ENCODE peak calls at places on chromosomes 5 and 9, in seven cellular contexts. One of them, this sample, is unnamed.

GRCh38 chr5:39513236-39513635 is 88.5 kb upstream of the DAB2 start:
- DNase-seq in Calu3: peak
- DNase-seq in lung: no peak
- DNase-seq in activated CD4-positive, alpha-beta T cell treated with anti-CD3 and anti-CD28 coated beads for 36 hours: no peak
- DNase-seq in HFFc6: peak
- DNase-seq in activated CD8-positive, alpha-beta memory T cell treated with anti-CD3 and anti-CD28 coated beads for 4 hours: no peak
- DNase-seq in GM12865: no peak
- DNase-seq in this sample: peak

GRCh38 chr5:178114325-178115135 is 1.2 kb downstream of the N4BP3 start:
- DNase-seq in Calu3: peak
- DNase-seq in lung: no peak
- DNase-seq in activated CD4-positive, alpha-beta T cell treated with anti-CD3 and anti-CD28 coated beads for 36 hours: peak
- DNase-seq in HFFc6: no peak
- DNase-seq in activated CD8-positive, alpha-beta memory T cell treated with anti-CD3 and anti-CD28 coated beads for 4 hours: peak
- DNase-seq in GM12865: peak
- DNase-seq in this sample: no peak

GRCh38 chr5:63931841-63932240 is 30.4 kb downstream of the HTR1A start:
- DNase-seq in Calu3: no peak
- DNase-seq in lung: no peak
- DNase-seq in activated CD4-positive, alpha-beta T cell treated with anti-CD3 and anti-CD28 coated beads for 36 hours: no peak
- DNase-seq in HFFc6: no peak
- DNase-seq in activated CD8-positive, alpha-beta memory T cell treated with anti-CD3 and anti-CD28 coated beads for 4 hours: no peak
- DNase-seq in GM12865: no peak
- DNase-seq in this sample: no peak

GRCh38 chr9:1173986-1174385 is 123.8 kb downstream of the DMRT2 start:
- DNase-seq in Calu3: no peak
- DNase-seq in lung: no peak
- DNase-seq in activated CD4-positive, alpha-beta T cell treated with anti-CD3 and anti-CD28 coated beads for 36 hours: no peak
- DNase-seq in HFFc6: no peak
- DNase-seq in activated CD8-positive, alpha-beta memory T cell treated with anti-CD3 and anti-CD28 coated beads for 4 hours: no peak
- DNase-seq in GM12865: no peak
- DNase-seq in this sample: no peak

GRCh38 chr5:72326298-72326649 is 6.1 kb downstream of the PTCD2 start:
- DNase-seq in Calu3: no peak
- DNase-seq in lung: no peak
- DNase-seq in activated CD4-positive, alpha-beta T cell treated with anti-CD3 and anti-CD28 coated beads for 36 hours: no peak
- DNase-seq in HFFc6: no peak
- DNase-seq in activated CD8-positive, alpha-beta memory T cell treated with anti-CD3 and anti-CD28 coated beads for 4 hours: no peak
- DNase-seq in GM12865: no peak
- DNase-seq in this sample: no peak

GRCh38 chr9:86600291-86600690 is 246.1 kb upstream of the TUT7 start:
- DNase-seq in Calu3: no peak
- DNase-seq in lung: no peak
- DNase-seq in activated CD4-positive, alpha-beta T cell treated with anti-CD3 and anti-CD28 coated beads for 36 hours: no peak
- DNase-seq in HFFc6: no peak
- DNase-seq in activated CD8-positive, alpha-beta memory T cell treated with anti-CD3 and anti-CD28 coated beads for 4 hours: no peak
- DNase-seq in GM12865: no peak
- DNase-seq in this sample: peak

GRCh38 chr9:98135938-98136337 is 16.9 kb upstream of the TRIM14 start:
- DNase-seq in Calu3: no peak
- DNase-seq in lung: no peak
- DNase-seq in activated CD4-positive, alpha-beta T cell treated with anti-CD3 and anti-CD28 coated beads for 36 hours: no peak
- DNase-seq in HFFc6: no peak
- DNase-seq in activated CD8-positive, alpha-beta memory T cell treated with anti-CD3 and anti-CD28 coated beads for 4 hours: no peak
- DNase-seq in GM12865: no peak
- DNase-seq in this sample: no peak

GRCh38 chr5:96597441-96598020 is 64.6 kb upstream of the CAST start:
- DNase-seq in Calu3: no peak
- DNase-seq in lung: no peak
- DNase-seq in activated CD4-positive, alpha-beta T cell treated with anti-CD3 and anti-CD28 coated beads for 36 hours: peak
- DNase-seq in HFFc6: peak
- DNase-seq in activated CD8-positive, alpha-beta memory T cell treated with anti-CD3 and anti-CD28 coated beads for 4 hours: no peak
- DNase-seq in GM12865: no peak
- DNase-seq in this sample: peak

GRCh38 chr9:116494815-116495634 is 192.1 kb upstream of the TRIM32 start:
- DNase-seq in Calu3: peak
- DNase-seq in lung: no peak
- DNase-seq in activated CD4-positive, alpha-beta T cell treated with anti-CD3 and anti-CD28 coated beads for 36 hours: peak
- DNase-seq in HFFc6: no peak
- DNase-seq in activated CD8-positive, alpha-beta memory T cell treated with anti-CD3 and anti-CD28 coated beads for 4 hours: no peak
- DNase-seq in GM12865: peak
- DNase-seq in this sample: no peak

GRCh38 chr5:107815109-107815508 is 144.4 kb upstream of the EFNA5 start:
- DNase-seq in Calu3: no peak
- DNase-seq in lung: no peak
- DNase-seq in activated CD4-positive, alpha-beta T cell treated with anti-CD3 and anti-CD28 coated beads for 36 hours: no peak
- DNase-seq in HFFc6: no peak
- DNase-seq in activated CD8-positive, alpha-beta memory T cell treated with anti-CD3 and anti-CD28 coated beads for 4 hours: no peak
- DNase-seq in GM12865: no peak
- DNase-seq in this sample: no peak

GRCh38 chr9:4740373-4740622 is 704 bp downstream of the AK3 start:
- DNase-seq in Calu3: no peak
- DNase-seq in lung: no peak
- DNase-seq in activated CD4-positive, alpha-beta T cell treated with anti-CD3 and anti-CD28 coated beads for 36 hours: no peak
- DNase-seq in HFFc6: no peak
- DNase-seq in activated CD8-positive, alpha-beta memory T cell treated with anti-CD3 and anti-CD28 coated beads for 4 hours: no peak
- DNase-seq in GM12865: no peak
- DNase-seq in this sample: no peak

GRCh38 chr9:12956805-12957204 is 182.0 kb downstream of the LURAP1L start:
- DNase-seq in Calu3: no peak
- DNase-seq in lung: no peak
- DNase-seq in activated CD4-positive, alpha-beta T cell treated with anti-CD3 and anti-CD28 coated beads for 36 hours: no peak
- DNase-seq in HFFc6: no peak
- DNase-seq in activated CD8-positive, alpha-beta memory T cell treated with anti-CD3 and anti-CD28 coated beads for 4 hours: no peak
- DNase-seq in GM12865: no peak
- DNase-seq in this sample: no peak

GRCh38 chr5:112787896-112788295 is 50.2 kb downstream of the APC start:
- DNase-seq in Calu3: no peak
- DNase-seq in lung: no peak
- DNase-seq in activated CD4-positive, alpha-beta T cell treated with anti-CD3 and anti-CD28 coated beads for 36 hours: no peak
- DNase-seq in HFFc6: no peak
- DNase-seq in activated CD8-positive, alpha-beta memory T cell treated with anti-CD3 and anti-CD28 coated beads for 4 hours: no peak
- DNase-seq in GM12865: no peak
- DNase-seq in this sample: no peak

GRCh38 chr5:72956324-72957140 is 691 bp downstream of the FCHO2 start:
- DNase-seq in Calu3: peak
- DNase-seq in lung: peak
- DNase-seq in activated CD4-positive, alpha-beta T cell treated with anti-CD3 and anti-CD28 coated beads for 36 hours: peak
- DNase-seq in HFFc6: peak
- DNase-seq in activated CD8-positive, alpha-beta memory T cell treated with anti-CD3 and anti-CD28 coated beads for 4 hours: peak
- DNase-seq in GM12865: peak
- DNase-seq in this sample: peak

GRCh38 chr5:146494656-146495055 is 21.3 kb downstream of the GPR151 start:
- DNase-seq in Calu3: no peak
- DNase-seq in lung: no peak
- DNase-seq in activated CD4-positive, alpha-beta T cell treated with anti-CD3 and anti-CD28 coated beads for 36 hours: no peak
- DNase-seq in HFFc6: no peak
- DNase-seq in activated CD8-positive, alpha-beta memory T cell treated with anti-CD3 and anti-CD28 coated beads for 4 hours: no peak
- DNase-seq in GM12865: no peak
- DNase-seq in this sample: no peak

GRCh38 chr5:116084231-116084630 is 594 bp upstream of the COMMD10 start:
- DNase-seq in Calu3: peak
- DNase-seq in lung: no peak
- DNase-seq in activated CD4-positive, alpha-beta T cell treated with anti-CD3 and anti-CD28 coated beads for 36 hours: peak
- DNase-seq in HFFc6: no peak
- DNase-seq in activated CD8-positive, alpha-beta memory T cell treated with anti-CD3 and anti-CD28 coated beads for 4 hours: no peak
- DNase-seq in GM12865: peak
- DNase-seq in this sample: no peak

GRCh38 chr9:69818946-69819345 is 1.7 kb upstream of the CFAP95 start:
- DNase-seq in Calu3: no peak
- DNase-seq in lung: no peak
- DNase-seq in activated CD4-positive, alpha-beta T cell treated with anti-CD3 and anti-CD28 coated beads for 36 hours: peak
- DNase-seq in HFFc6: no peak
- DNase-seq in activated CD8-positive, alpha-beta memory T cell treated with anti-CD3 and anti-CD28 coated beads for 4 hours: no peak
- DNase-seq in GM12865: no peak
- DNase-seq in this sample: no peak

GRCh38 chr5:95738834-95739233 is 7.7 kb downstream of the RHOBTB3 start:
- DNase-seq in Calu3: no peak
- DNase-seq in lung: no peak
- DNase-seq in activated CD4-positive, alpha-beta T cell treated with anti-CD3 and anti-CD28 coated beads for 36 hours: no peak
- DNase-seq in HFFc6: no peak
- DNase-seq in activated CD8-positive, alpha-beta memory T cell treated with anti-CD3 and anti-CD28 coated beads for 4 hours: no peak
- DNase-seq in GM12865: no peak
- DNase-seq in this sample: no peak

This sample was measured in A172.